ENCODE peak calls at places on chromosomes 3 and 15, in four cellular contexts. Z is HTR-8/SVneo; E is RKO; Y is effector memory CD4-positive, alpha-beta T cell. U is an unnamed sample.

GRCh38 chr15:52284164-52284563 is 11.4 kb downstream of the MYO5C start:
- DNase-seq in Z (no peak), Y (no peak), E (peak; percentile 59), U (no peak)

GRCh38 chr3:113844622-113845222 is 6.1 kb downstream of the GRAMD1C start:
- DNase-seq in Y (no peak), Z (peak; percentile 33), E (peak; percentile 54), U (peak; percentile 39)

GRCh38 chr3:167740961-167741587 is 5.6 kb downstream of the SERPINI1 start:
- DNase-seq in Y (no peak), Z (peak; percentile 20), E (peak; percentile 65), U (no peak)

GRCh38 chr3:177820683-177821316 is 623.5 kb upstream of the TBL1XR1 start:
- DNase-seq in Y (no peak), E (no peak), Z (no peak), U (no peak)

GRCh38 chr15:82313446-82313845 is 35.8 kb downstream of the GOLGA6L10 start:
- DNase-seq in E (no peak), Y (no peak), Z (no peak), U (no peak)

GRCh38 chr3:192364296-192364695 is 363.0 kb downstream of the FGF12 start:
- DNase-seq in Z (no peak), E (no peak), Y (no peak), U (no peak)

GRCh38 chr3:59605318-59605717 is 555.5 kb upstream of the CFAP20DC start:
- DNase-seq in Z (no peak), Y (no peak), E (no peak), U (no peak)

GRCh38 chr15:52483712-52484111 is 45.0 kb downstream of the MYO5A start:
- DNase-seq in Z (no peak), Y (no peak), E (no peak), U (no peak)

GRCh38 chr3:71514621-71515020 is 68.9 kb downstream of the FOXP1 start:
- DNase-seq in Y (no peak), E (no peak), Z (no peak), U (no peak)

GRCh38 chr15:66883322-66883911 is 181.4 kb downstream of the SMAD6 start:
- DNase-seq in Z (peak; percentile 94), E (peak; percentile 91), Y (no peak), U (peak; percentile 84)

GRCh38 chr3:37905987-37906674 is 44.5 kb downstream of the CTDSPL start:
- DNase-seq in Z (no peak), Y (no peak), E (no peak), U (no peak)

U was measured in neuronal stem cell.